ENCODE peak calls at places on chromosomes 4 and X, in ten cellular contexts. Q is spleen, O is uterus, C is ovary, M is psoas muscle, X is H9, N is mammary epithelial cell, R is tibial nerve, T is adrenal gland, E is cardiac muscle cell. K is an unnamed sample.

GRCh38 chrX:4570141-4570540 is 856.7 kb upstream of the PRKX start:
- DNase-seq in E (no peak), N (peak; percentile 6), M (no peak), O (no peak), C (no peak), T (peak; percentile 12), Q (no peak), R (no peak), X (no peak), K (no peak)

GRCh38 chrX:53682885-53683555 is 3.5 kb downstream of the HUWE1 start:
- DNase-seq in N (peak; percentile 56), R (peak; percentile 5), X (peak; percentile 52), E (peak; percentile 58), T (peak; percentile 36), Q (no peak), M (no peak), C (no peak), O (peak; percentile 27), K (peak; percentile 12)

GRCh38 chr4:1969928-1970723 is 38.6 kb downstream of the NELFA start:
- DNase-seq in C (no peak), M (peak; percentile 32), O (no peak), T (no peak), Q (peak; percentile 40), X (no peak), N (no peak), R (no peak), E (no peak), K (no peak)

GRCh38 chrX:154304901-154305300 is 9.3 kb downstream of the TKTL1 start:
- DNase-seq in E (no peak), Q (peak; percentile 62), T (no peak), X (no peak), C (no peak), M (no peak), R (no peak), N (no peak), O (no peak), K (no peak)

GRCh38 chr4:106421441-106422296 is 53.1 kb upstream of the GIMD1 start:
- DNase-seq in N (peak; percentile 24), X (no peak), Q (no peak), R (no peak), O (no peak), E (peak; percentile 3), T (no peak), C (no peak), M (no peak), K (no peak)

GRCh38 chr4:165874072-165874798 is 1.2 kb downstream of the TLL1 start:
- DNase-seq in C (no peak), X (peak; percentile 40), R (no peak), N (peak; percentile 50), M (no peak), T (no peak), Q (no peak), O (no peak), E (peak; percentile 24), K (no peak)

GRCh38 chrX:105706041-105706440 is 116.3 kb upstream of the NRK start:
- DNase-seq in N (peak; percentile 57), R (no peak), E (no peak), T (no peak), C (no peak), O (no peak), X (no peak), Q (no peak), M (no peak), K (no peak)

GRCh38 chr4:8689741-8690140 is 97.2 kb downstream of the CPZ start:
- DNase-seq in N (no peak), C (no peak), Q (peak; percentile 66), R (no peak), E (no peak), X (no peak), O (no peak), T (no peak), M (no peak), K (peak; percentile 8)

GRCh38 chrX:9131066-9131465 is 97.1 kb upstream of the FAM9B start:
- DNase-seq in X (no peak), E (no peak), R (no peak), N (no peak), M (no peak), Q (no peak), T (no peak), O (no peak), C (no peak), K (no peak)

GRCh38 chrX:129769467-129770154 is 10.1 kb upstream of the SASH3 start:
- DNase-seq in M (peak; percentile 46), T (no peak), X (no peak), R (no peak), Q (peak; percentile 91), N (no peak), E (no peak), O (no peak), C (no peak), K (peak; percentile 48)

GRCh38 chr4:101033986-101034385 is 313.3 kb downstream of the PPP3CA start:
- DNase-seq in Q (no peak), C (no peak), R (no peak), T (no peak), O (no peak), N (no peak), X (peak; percentile 46), E (no peak), M (no peak), K (no peak)
- TF ChIP-seq CTCF in Q (no peak), C (no peak), R (no peak), T (no peak), O (no peak), N (no peak), X (peak; percentile 67), E (peak; percentile 6), M (no peak), K (no peak)

GRCh38 chrX:47446431-47446830 is 36.6 kb downstream of the ZNF41 start:
- DNase-seq in R (no peak), O (no peak), E (no peak), X (no peak), M (no peak), Q (no peak), T (no peak), N (no peak), C (no peak), K (no peak)

GRCh38 chrX:47448165-47448806 is 34.7 kb downstream of the ZNF41 start:
- DNase-seq in C (no peak), X (no peak), E (no peak), O (no peak), T (no peak), M (no peak), N (no peak), Q (no peak), R (no peak), K (no peak)

GRCh38 chrX:47452112-47452511 is 30.9 kb downstream of the ZNF41 start:
- DNase-seq in X (no peak), Q (no peak), N (no peak), O (no peak), R (no peak), E (no peak), C (no peak), T (no peak), M (no peak), K (no peak)

GRCh38 chrX:47447607-47448006 is 35.4 kb downstream of the ZNF41 start:
- DNase-seq in T (no peak), M (no peak), O (no peak), E (no peak), N (no peak), R (no peak), Q (no peak), X (no peak), C (no peak), K (no peak)

DNA sequence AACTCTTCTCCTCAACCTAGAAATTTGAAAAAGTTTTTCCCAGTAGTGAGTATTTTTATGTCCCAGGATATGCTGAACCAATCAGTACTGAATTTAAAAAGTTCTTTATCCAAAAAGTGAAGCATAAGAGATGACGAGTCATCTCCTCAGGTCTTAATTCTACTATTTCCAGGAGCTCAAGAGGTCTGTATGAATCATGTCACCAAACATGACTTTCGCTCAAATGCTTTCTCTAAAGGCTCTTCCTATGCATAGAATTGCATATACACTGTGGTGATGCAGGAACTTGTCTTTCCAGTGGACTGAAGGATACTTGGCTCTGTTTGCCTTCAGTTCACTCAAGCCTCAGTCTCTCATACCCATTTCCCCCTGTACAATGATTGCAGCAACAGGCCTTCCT is 36.1 kb downstream of the ZNF41 start:
- DNase-seq in T (no peak), Q (no peak), M (no peak), E (no peak), N (no peak), X (no peak), O (no peak), R (no peak), C (no peak), K (no peak)
- H3K9me3 ChIP-seq in T (no peaks in the 10 kb centered on the region), Q (peaks cover 45% of the 10 kb centered on the region), M (peaks cover 47% of the 10 kb centered on the region), E (peaks cover 3% of the 10 kb centered on the region), N (peaks cover 44% of the 10 kb centered on the region), X (peaks cover 60% of the 10 kb centered on the region), O (peaks cover 10% of the 10 kb centered on the region), R (no peaks in the 10 kb centered on the region), C (no peaks in the 10 kb centered on the region), K (peaks cover 36% of the 10 kb centered on the region)

GRCh38 chr4:145723336-145723735 is 43.4 kb downstream of the C4orf51 start:
- DNase-seq in E (no peak), O (no peak), M (no peak), R (no peak), X (no peak), T (no peak), C (no peak), N (peak; percentile 55), Q (no peak), K (no peak)
- TF ChIP-seq CTCF in E (no peak), O (no peak), M (no peak), R (no peak), X (peak; percentile 21), T (no peak), C (no peak), N (peak; percentile 8), Q (no peak), K (no peak)

GRCh38 chrX:47420264-47420663 is 49.9 kb downstream of the ZNF157 start:
- DNase-seq in C (no peak), N (no peak), R (no peak), T (no peak), O (no peak), M (no peak), Q (no peak), X (no peak), E (no peak), K (no peak)

GRCh38 chrX:47422444-47422843 is 52.1 kb downstream of the ZNF157 start:
- DNase-seq in E (no peak), O (no peak), M (no peak), T (no peak), X (no peak), R (no peak), Q (no peak), C (no peak), N (no peak), K (no peak)

DNA sequence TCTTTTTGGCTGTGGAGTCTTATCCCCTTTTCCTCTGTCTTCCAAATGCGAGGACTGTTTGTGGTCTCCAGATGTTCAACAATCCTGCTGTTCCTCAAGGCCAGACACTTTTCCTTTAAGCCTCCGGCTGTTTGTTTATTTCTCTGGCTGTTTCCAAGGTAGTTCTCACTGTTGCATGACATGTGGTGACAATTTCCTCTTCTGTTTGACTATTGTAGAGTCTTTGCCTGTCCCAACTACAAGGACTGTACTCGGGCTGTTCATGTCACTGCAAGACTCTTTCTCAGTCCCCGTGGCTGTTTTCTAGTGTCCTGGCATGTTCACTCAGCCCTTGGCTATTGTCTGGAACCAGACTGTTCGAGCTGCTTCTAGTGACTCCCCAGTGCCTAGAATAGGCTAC is 50.6 kb downstream of the ZNF157 start:
- DNase-seq in T (no peak), M (no peak), C (no peak), X (no peak), E (no peak), N (no peak), Q (no peak), R (no peak), O (no peak), K (no peak)
- H3K9me3 ChIP-seq in T (no peaks in the 10 kb centered on the region), M (peaks cover 6% of the 10 kb centered on the region), C (no peaks in the 10 kb centered on the region), X (peaks cover 41% of the 10 kb centered on the region), E (no peaks in the 10 kb centered on the region), N (peaks cover 9% of the 10 kb centered on the region), Q (peaks cover 4% of the 10 kb centered on the region), R (no peaks in the 10 kb centered on the region), O (no peaks in the 10 kb centered on the region), K (no peaks in the 10 kb centered on the region)

GRCh38 chr4:5824635-5825034 is 68.3 kb downstream of the CRMP1 start:
- DNase-seq in C (no peak), O (no peak), E (peak; percentile 23), Q (no peak), T (no peak), M (no peak), X (no peak), N (peak; percentile 18), R (no peak), K (no peak)
- TF ChIP-seq CTCF in C (no peak), O (no peak), E (peak; percentile 71), Q (peak; percentile 9), T (peak; percentile 31), M (peak; percentile 8), X (peak; percentile 65), N (peak; percentile 45), R (no peak), K (no peak)